ENCODE peak calls at places on chromosomes 11 and 22, in seven cellular contexts. U is heart right ventricle, M is aorta, D is neuronal stem cell, T is kidney, E is lung, N is neural progenitor cell. C is an unnamed sample.

GRCh38 chr11:34052036-34052607 is 591 bp downstream of the CAPRIN1 start:
- DNase-seq in M (peak; percentile 95), D (peak; percentile 88), U (peak; percentile 94), N (peak; percentile 96), E (peak; percentile 89), T (peak; percentile 97), C (peak; percentile 97)

GRCh38 chr22:26438006-26438405 is 8.9 kb downstream of the ASPHD2 start:
- DNase-seq in D (no peak), E (no peak), U (no peak), M (no peak), T (no peak), N (peak; percentile 23), C (no peak)

GRCh38 chr11:88709567-88709966 is 356.2 kb downstream of the GRM5 start:
- DNase-seq in U (no peak), N (no peak), T (no peak), D (no peak), M (no peak), E (no peak), C (no peak)

GRCh38 chr11:130369141-130369691 is 54.5 kb upstream of the ZBTB44 start:
- DNase-seq in T (no peak), D (no peak), M (no peak), U (no peak), N (no peak), E (no peak), C (no peak)

GRCh38 chr22:30416843-30417242 is 8.7 kb upstream of the MTFP1 start:
- DNase-seq in D (no peak), N (no peak), E (no peak), M (no peak), T (no peak), U (no peak), C (no peak)

GRCh38 chr11:68260484-68260883 is 11.3 kb downstream of the C11orf24 start:
- DNase-seq in E (no peak), U (no peak), D (no peak), N (no peak), M (no peak), T (no peak), C (no peak)

GRCh38 chr11:86660011-86660595 is 12.3 kb downstream of the ME3 start:
- DNase-seq in T (no peak), E (no peak), M (no peak), D (no peak), N (no peak), U (no peak), C (no peak)

GRCh38 chr22:42932857-42933782 is 76.0 kb upstream of the ARFGAP3 start:
- DNase-seq in N (no peak), E (no peak), M (peak; percentile 68), U (no peak), T (no peak), D (no peak), C (no peak)

GRCh38 chr11:112320668-112321067 is 60.0 kb upstream of the PLET1 start:
- DNase-seq in T (peak; percentile 83), M (peak; percentile 79), N (no peak), D (no peak), E (peak; percentile 82), U (peak; percentile 65), C (peak; percentile 77)

GRCh38 chr11:84430661-84431060 is 1144.5 kb upstream of the CCDC90B start:
- DNase-seq in U (no peak), M (no peak), D (no peak), T (no peak), N (peak; percentile 23), E (no peak), C (no peak)

GRCh38 chr11:82733444-82734119 is at the start of gene FAM181B:
- DNase-seq in U (peak; percentile 55), T (peak; percentile 88), D (peak; percentile 83), M (peak; percentile 76), E (no peak), N (peak; percentile 93), C (peak; percentile 87)

GRCh38 chr11:117882539-117882938 is 6.1 kb upstream of the FXYD6 start:
- DNase-seq in E (no peak), N (no peak), U (no peak), T (no peak), M (no peak), D (no peak), C (no peak)

GRCh38 chr11:83293436-83293732 is 7.2 kb upstream of the CCDC90B start:
- DNase-seq in E (no peak), U (no peak), T (no peak), D (no peak), N (no peak), M (no peak), C (no peak)

GRCh38 chr11:73467505-73467904 is 91.3 kb downstream of the RELT start:
- DNase-seq in U (no peak), T (no peak), E (no peak), N (peak; percentile 16), M (no peak), D (no peak), C (no peak)

GRCh38 chr11:35006389-35007128 is 90.1 kb downstream of the PDHX start:
- DNase-seq in M (no peak), D (no peak), U (no peak), N (no peak), T (no peak), E (no peak), C (no peak)

GRCh38 chr11:90805172-90805571 is 582.3 kb upstream of the CHORDC1 start:
- DNase-seq in T (no peak), E (no peak), M (no peak), N (no peak), U (no peak), D (no peak), C (no peak)

GRCh38 chr11:88179141-88179540 is 3.9 kb upstream of the RAB38 start:
- DNase-seq in M (no peak), N (no peak), T (no peak), U (no peak), E (no peak), D (no peak), C (no peak)

DNA sequence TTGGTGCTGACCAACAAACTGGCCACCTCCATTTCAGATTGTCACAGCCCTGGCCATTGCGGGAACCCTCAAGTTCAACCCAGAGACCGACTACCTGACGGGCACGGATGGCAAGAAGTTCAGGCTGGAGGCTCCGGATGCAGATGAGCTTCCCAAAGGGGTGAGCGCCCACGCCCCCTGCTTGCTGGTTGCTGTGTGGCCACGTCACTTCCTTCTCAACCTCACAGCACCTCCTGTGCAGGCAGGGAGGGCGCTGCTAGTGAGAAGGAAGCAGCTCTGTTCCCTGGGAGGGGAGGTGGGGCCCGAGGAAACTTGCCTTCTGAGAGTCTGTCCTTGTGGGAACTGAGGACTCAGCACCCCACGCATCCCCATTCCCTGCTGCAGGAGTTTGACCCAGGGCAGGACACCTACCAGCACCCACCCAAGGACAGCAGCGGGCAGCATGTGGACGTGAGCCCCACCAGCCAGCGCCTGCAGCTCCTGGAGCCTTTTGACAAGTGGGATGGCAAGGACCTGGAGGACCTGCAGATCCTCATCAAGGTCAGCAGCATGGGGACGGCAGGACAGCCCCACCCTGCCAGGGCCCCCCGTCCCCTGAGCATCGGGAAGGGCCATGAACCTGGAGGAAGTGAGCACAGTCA is 19.3 kb downstream of the POLR3H start:
- DNase-seq in M (peak; percentile 65), N (no peak), T (peak; percentile 81), U (no peak), D (no peak), E (no peak), C (no peak)
- H3K4me3 ChIP-seq in M (no peak overlapping the region), N (no peak overlapping the region), T (no peak overlapping the region), U (no peak overlapping the region), D (no peak overlapping the region), E (no peak overlapping the region), C (no peak overlapping the region)

GRCh38 chr22:49820984-49821383 is 6.7 kb downstream of the BRD1 start:
- DNase-seq in D (no peak), M (no peak), U (no peak), N (no peak), T (no peak), E (no peak), C (no peak)
- H3K27ac ChIP-seq in D (no peak overlapping the region), M (no peak overlapping the region), U (no peak overlapping the region), N (no peak overlapping the region), T (no peak overlapping the region), E (no peak overlapping the region), C (no peak overlapping the region)

GRCh38 chr11:118892964-118893363 is 9.3 kb downstream of the CXCR5 start:
- DNase-seq in T (no peak), E (no peak), M (no peak), N (no peak), U (no peak), D (no peak), C (no peak)

GRCh38 chr11:118893662-118894061 is 10.0 kb downstream of the CXCR5 start:
- DNase-seq in D (no peak), M (no peak), U (no peak), N (no peak), E (no peak), T (peak; percentile 71), C (no peak)

GRCh38 chr11:118894192-118894591 is 10.5 kb downstream of the CXCR5 start:
- DNase-seq in E (no peak), U (no peak), M (no peak), T (peak; percentile 55), D (no peak), N (no peak), C (no peak)

GRCh38 chr11:118889796-118890195 is 6.1 kb downstream of the CXCR5 start:
- DNase-seq in U (peak; percentile 73), T (peak; percentile 75), D (no peak), E (no peak), N (no peak), M (peak; percentile 92), C (peak; percentile 93)

GRCh38 chr11:118892515-118892914 is 8.8 kb downstream of the CXCR5 start:
- DNase-seq in U (no peak), D (no peak), E (no peak), T (peak; percentile 64), N (no peak), M (no peak), C (no peak)
- H3K4me1 ChIP-seq in U (peaks cover 15% of the 10 kb centered on the region), D (peaks cover 12% of the 10 kb centered on the region), E (peaks cover 5% of the 10 kb centered on the region), T (peaks cover 19% of the 10 kb centered on the region), N (peaks cover 15% of the 10 kb centered on the region), M (peaks cover 10% of the 10 kb centered on the region), C (peaks cover 14% of the 10 kb centered on the region)

GRCh38 chr22:39084666-39085065 is 7.6 kb downstream of the APOBEC3G start:
- DNase-seq in N (no peak), D (no peak), U (no peak), E (no peak), M (no peak), T (no peak), C (no peak)

GRCh38 chr22:39083212-39084165 is 6.4 kb downstream of the APOBEC3G start:
- DNase-seq in D (no peak), M (no peak), T (no peak), U (no peak), E (no peak), N (no peak), C (no peak)

GRCh38 chr22:39080052-39080762 is 3.1 kb downstream of the APOBEC3G start:
- DNase-seq in E (no peak), T (peak; percentile 45), U (no peak), D (no peak), M (no peak), N (no peak), C (no peak)

GRCh38 chr22:39080993-39081513 is 4.0 kb downstream of the APOBEC3G start:
- DNase-seq in T (no peak), M (no peak), N (no peak), D (no peak), U (no peak), E (no peak), C (no peak)

DNA sequence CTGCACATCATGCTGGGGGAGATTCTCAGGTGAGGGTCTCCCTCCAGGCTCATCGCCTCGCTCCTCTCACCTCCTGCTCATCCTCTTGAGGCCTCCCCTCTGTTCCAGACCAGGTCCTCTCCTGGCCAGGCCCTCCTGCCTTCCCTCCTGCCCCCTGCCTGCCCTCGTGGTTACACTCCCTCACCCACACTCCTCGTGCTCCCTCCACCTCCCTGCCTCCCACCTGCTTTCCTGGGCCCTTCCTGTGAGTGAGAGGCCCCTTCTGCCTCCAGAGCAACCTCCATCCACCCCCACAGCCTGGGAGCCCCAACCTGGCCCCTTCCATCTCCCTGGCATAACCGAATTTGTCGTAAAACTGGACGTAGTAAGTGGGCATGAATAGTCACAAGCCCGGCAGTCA is 4.5 kb downstream of the APOBEC3G start:
- DNase-seq in D (no peak), N (no peak), U (no peak), E (no peak), M (no peak), T (no peak), C (no peak)
- H3K4me3 ChIP-seq in D (no peak overlapping the region), N (no peak overlapping the region), U (no peak overlapping the region), E (no peak overlapping the region), M (no peak overlapping the region), T (no peak overlapping the region), C (no peak overlapping the region)

C was measured in right cardiac atrium.